ENCODE peak calls at places on chromosomes 13 and 19, in seven cellular contexts. P is adrenal gland; T is stimulated activated CD4-positive, alpha-beta T cell treated with anti-CD3 and anti-CD28 coated beads, Interleukin-4, amount 100 ng/mL, for 4 hours; K is GM06990; X is AG04450; J is mesendoderm; W is WTC11. M is an unnamed sample.
A peak's percentile ranks its signal among the peaks of the same experiment; 100 is the strongest.

GRCh38 chr19:40217921-40218890 is at the start of gene TTC9B:
- DNase-seq in W (peak; percentile 84), P (no peak), T (peak; percentile 41), X (no peak), K (peak; percentile 54), J (peak; percentile 68), M (peak; percentile 75)

GRCh38 chr13:110340812-110341444 is 33.8 kb downstream of the COL4A2 start:
- DNase-seq in T (peak; percentile 51), X (no peak), P (peak; percentile 80), J (peak; percentile 59), K (peak; percentile 43), W (no peak), M (no peak)

GRCh38 chr13:27919934-27920676 is at the start of gene PDX1:
- DNase-seq in T (no peak), P (no peak), J (peak; percentile 71), K (no peak), W (peak; percentile 77), X (no peak), M (peak; percentile 68)

GRCh38 chr13:50797081-50797480 is 46.4 kb downstream of the DLEU7 start:
- DNase-seq in T (no peak), X (no peak), K (no peak), J (no peak), W (no peak), P (no peak), M (no peak)

GRCh38 chr19:10748924-10749434 is 31.1 kb downstream of the DNM2 start:
- DNase-seq in W (no peak), P (peak; percentile 80), J (no peak), T (no peak), K (no peak), X (no peak), M (peak; percentile 86)

GRCh38 chr13:94195715-94196114 is 283.8 kb downstream of the DCT start:
- DNase-seq in K (no peak), X (peak; percentile 84), T (no peak), W (no peak), P (no peak), J (no peak), M (no peak)

GRCh38 chr19:611506-611869 is 21.8 kb downstream of the HCN2 start:
- DNase-seq in W (no peak), T (peak; percentile 56), J (no peak), X (peak; percentile 76), K (no peak), P (no peak), M (no peak)

GRCh38 chr19:30061557-30062330 is 119.7 kb downstream of the URI1 start:
- DNase-seq in T (no peak), W (no peak), K (no peak), X (no peak), P (no peak), J (no peak), M (peak; percentile 30)

GRCh38 chr19:18204394-18205179 is 745 bp upstream of the RAB3A start:
- DNase-seq in K (no peak), J (peak; percentile 82), P (no peak), T (no peak), X (no peak), W (peak; percentile 77), M (no peak)

GRCh38 chr19:28862238-28862637 is 350.7 kb downstream of the UQCRFS1 start:
- DNase-seq in X (no peak), T (no peak), K (no peak), P (no peak), W (no peak), J (peak; percentile 42), M (no peak)

GRCh38 chr13:110713981-110714797 is 689 bp downstream of the ING1 start:
- DNase-seq in X (no peak), W (peak; percentile 43), K (peak; percentile 80), T (peak; percentile 65), P (peak; percentile 74), J (peak; percentile 68), M (no peak)

GRCh38 chr19:58385313-58386165 is 1.5 kb upstream of the RPS5 start:
- DNase-seq in T (peak; percentile 37), J (no peak), X (no peak), W (no peak), K (peak; percentile 76), P (no peak), M (peak; percentile 37)

GRCh38 chr13:20114066-20114465 is 46.8 kb downstream of the GJA3 start:
- DNase-seq in J (no peak), T (no peak), W (no peak), X (no peak), P (no peak), K (no peak), M (no peak)

GRCh38 chr13:68895696-68896095 is 1211.9 kb upstream of the ATXN8OS start:
- DNase-seq in J (peak; percentile 2), K (no peak), X (no peak), W (no peak), P (no peak), T (no peak), M (no peak)

GRCh38 chr13:97369269-97369893 is 64.6 kb upstream of the RAP2A start:
- DNase-seq in X (no peak), T (no peak), J (no peak), P (no peak), K (peak; percentile 32), W (no peak), M (no peak)

GRCh38 chr19:2694196-2694595 is 8.3 kb downstream of the GNG7 start:
- DNase-seq in J (no peak), K (no peak), X (no peak), P (no peak), W (no peak), T (no peak), M (no peak)

GRCh38 chr19:10118960-10119359 is 739 bp downstream of the EIF3G start:
- DNase-seq in X (no peak), W (no peak), K (no peak), T (no peak), J (peak; percentile 45), P (peak; percentile 42), M (no peak)

GRCh38 chr13:21012211-21012610 is 49.2 kb downstream of the LATS2 start:
- DNase-seq in X (peak; percentile 63), W (no peak), T (no peak), P (no peak), K (no peak), J (no peak), M (no peak)

GRCh38 chr13:73169971-73170370 is 111.2 kb downstream of the KLF5 start:
- DNase-seq in P (no peak), K (no peak), T (no peak), X (no peak), W (no peak), J (peak; percentile 74), M (no peak)

GRCh38 chr19:1468274-1469199 is 10.5 kb downstream of the C19orf25 start:
- DNase-seq in K (peak; percentile 33), T (peak; percentile 55), X (no peak), P (no peak), J (no peak), W (peak; percentile 69), M (peak; percentile 79)

GRCh38 chr13:104315606-104316005 is 1249.4 kb upstream of the SLC10A2 start:
- DNase-seq in W (no peak), J (no peak), X (peak; percentile 85), P (no peak), K (no peak), T (no peak), M (no peak)

GRCh38 chr19:33373701-33374405 is at the start of gene CEBPG:
- DNase-seq in W (peak; percentile 44), T (peak; percentile 53), X (no peak), P (peak; percentile 62), K (no peak), J (no peak), M (peak; percentile 91)

GRCh38 chr13:51797664-51798488 is 6.1 kb downstream of the DHRS12 start:
- DNase-seq in P (peak; percentile 41), J (peak; percentile 94), K (peak; percentile 50), T (peak; percentile 42), X (no peak), W (peak; percentile 66), M (peak; percentile 80)

GRCh38 chr13:73948848-73949529 is 185.2 kb downstream of the KLF12 start:
- DNase-seq in T (no peak), P (no peak), W (no peak), J (no peak), X (no peak), K (no peak), M (no peak)

GRCh38 chr13:74554581-74555290 is 420.5 kb upstream of the KLF12 start:
- DNase-seq in P (no peak), K (no peak), X (no peak), T (no peak), W (no peak), J (no peak), M (peak; percentile 81)

GRCh38 chr19:13209797-13210775 is 59.9 kb downstream of the IER2 start:
- DNase-seq in T (no peak), P (no peak), J (no peak), X (no peak), W (no peak), K (no peak), M (no peak)

GRCh38 chr19:40718774-40719391 is 2.0 kb downstream of the ITPKC start:
- DNase-seq in X (no peak), T (no peak), P (peak; percentile 77), K (peak; percentile 49), J (peak; percentile 53), W (peak; percentile 52), M (peak; percentile 63)

GRCh38 chr13:45337803-45338202 is 3.2 kb downstream of the TPT1 start:
- DNase-seq in X (no peak), J (no peak), T (no peak), W (no peak), K (no peak), P (no peak), M (no peak)

GRCh38 chr13:51858433-51859247 is 3.1 kb upstream of the CCDC70 start:
- DNase-seq in W (no peak), P (no peak), T (no peak), X (no peak), K (no peak), J (no peak), M (no peak)